ENCODE peak calls at places on chromosome 1, in nine cellular contexts. J is endothelial cell of umbilical vein, M is breast epithelium, W is NB4, N is body of pancreas, G is A549, S is tibial nerve, A is K562, K is heart left ventricle. F is an unnamed sample.

GRCh38 chr1:1118011-1118892 is 2.4 kb upstream of the C1orf159 start:
- DNase-seq in S (no peak), J (no peak), K (peak), G (no peak), M (no peak), W (no peak), A (no peak), N (no peak), F (no peak)

GRCh38 chr1:58988752-58989151 is 204.9 kb upstream of the JUN start:
- DNase-seq in S (no peak), W (no peak), M (no peak), A (no peak), J (no peak), G (no peak), N (no peak), K (no peak), F (no peak)

GRCh38 chr1:170537798-170538503 is 6.0 kb downstream of the GORAB start:
- DNase-seq in W (no peak), G (no peak), M (no peak), S (no peak), J (peak), N (peak), A (no peak), K (no peak), F (no peak)

GRCh38 chr1:46580140-46580903 is 23.7 kb downstream of the MKNK1 start:
- DNase-seq in M (no peak), A (peak), K (no peak), S (no peak), J (no peak), W (peak), N (peak), G (no peak), F (no peak)

GRCh38 chr1:45297604-45298356 is 28.9 kb upstream of the HPDL start:
- DNase-seq in N (no peak), A (no peak), W (no peak), G (no peak), K (no peak), S (no peak), J (no peak), M (no peak), F (peak)

GRCh38 chr1:41952208-41952607 is 33.5 kb upstream of the HIVEP3 start:
- DNase-seq in S (no peak), G (no peak), N (no peak), J (no peak), K (no peak), M (no peak), A (no peak), W (no peak), F (no peak)

GRCh38 chr1:1986451-1987141 is 17.0 kb downstream of the CFAP74 start:
- DNase-seq in J (no peak), S (no peak), W (no peak), A (no peak), K (no peak), M (no peak), G (no peak), N (no peak), F (no peak)

GRCh38 chr1:93585059-93585966 is 96.3 kb downstream of the BCAR3 start:
- DNase-seq in A (no peak), J (no peak), W (no peak), K (peak), N (peak), S (no peak), M (peak), G (no peak), F (no peak)

GRCh38 chr1:44408181-44409018 is 3.3 kb downstream of the RNF220 start:
- DNase-seq in N (no peak), W (no peak), M (no peak), S (no peak), G (no peak), J (no peak), A (no peak), K (no peak), F (peak)

GRCh38 chr1:174953657-174954435 is 45.9 kb upstream of the CACYBP start:
- DNase-seq in N (peak), M (no peak), J (no peak), S (no peak), A (no peak), W (no peak), K (no peak), G (no peak), F (no peak)

GRCh38 chr1:157626099-157626498 is 28.2 kb upstream of the FCRL4 start:
- DNase-seq in J (no peak), N (peak), S (no peak), A (peak), M (no peak), K (no peak), W (peak), G (no peak), F (peak)

GRCh38 chr1:207579436-207579799 is 65.5 kb upstream of the CR1L start:
- DNase-seq in S (peak), W (peak), J (peak), N (peak), M (no peak), G (peak), K (peak), A (peak), F (peak)

GRCh38 chr1:7121622-7121988 is 336.4 kb downstream of the CAMTA1 start:
- DNase-seq in G (no peak), A (no peak), S (no peak), M (peak), J (no peak), N (peak), W (no peak), K (peak), F (no peak)

GRCh38 chr1:118788372-118788955 is 199.7 kb downstream of the TBX15 start:
- DNase-seq in M (no peak), K (peak), S (no peak), G (no peak), W (no peak), J (no peak), A (no peak), N (no peak), F (no peak)

GRCh38 chr1:106677181-106677580 is 379.3 kb upstream of the PRMT6 start:
- DNase-seq in N (no peak), W (no peak), A (no peak), S (no peak), M (no peak), K (no peak), G (no peak), J (no peak), F (no peak)

GRCh38 chr1:59272507-59272906 is 24.4 kb upstream of the FGGY start:
- DNase-seq in M (no peak), A (no peak), K (no peak), G (no peak), S (no peak), J (peak), W (peak), N (no peak), F (no peak)

GRCh38 chr1:7044471-7044805 is 259.2 kb downstream of the CAMTA1 start:
- DNase-seq in J (no peak), M (no peak), A (no peak), G (no peak), W (no peak), K (no peak), N (no peak), S (no peak), F (no peak)

GRCh38 chr1:151846062-151846568 is 6.5 kb upstream of the C2CD4D start:
- DNase-seq in K (no peak), W (peak), G (peak), M (no peak), S (no peak), A (peak), N (peak), J (peak), F (no peak)

GRCh38 chr1:245765241-245766000 is 610.6 kb downstream of the KIF26B start:
- DNase-seq in W (no peak), A (no peak), J (peak), G (no peak), M (no peak), N (no peak), S (no peak), K (no peak), F (no peak)

GRCh38 chr1:24526940-24527542 is 24.4 kb downstream of the RCAN3 start:
- DNase-seq in W (peak), A (peak), S (peak), K (no peak), J (peak), G (peak), M (no peak), N (peak), F (no peak)

GRCh38 chr1:77888071-77888428 is 374 bp upstream of the NEXN start:
- DNase-seq in A (no peak), G (peak), J (no peak), M (no peak), S (peak), K (peak), N (peak), W (no peak), F (peak)

GRCh38 chr1:27307851-27308598 is 13.9 kb upstream of the TMEM222 start:
- DNase-seq in M (no peak), G (no peak), J (no peak), K (no peak), S (no peak), W (peak), N (no peak), A (no peak), F (no peak)

GRCh38 chr1:226001852-226002666 is 2.9 kb upstream of the SDE2 start:
- DNase-seq in S (peak), G (no peak), J (peak), K (peak), N (peak), M (peak), W (peak), A (peak), F (peak)

GRCh38 chr1:228938248-228938891 is 203.1 kb downstream of the RHOU start:
- DNase-seq in S (no peak), W (peak), K (peak), A (no peak), G (no peak), M (no peak), J (peak), N (peak), F (no peak)

GRCh38 chr1:205916541-205916940 is 26.7 kb downstream of the SLC26A9 start:
- DNase-seq in A (no peak), K (no peak), N (no peak), J (no peak), W (no peak), G (no peak), M (no peak), S (no peak), F (no peak)

GRCh38 chr1:19325368-19325957 is 13.3 kb downstream of the SLC66A1 start:
- DNase-seq in N (no peak), G (no peak), J (no peak), A (peak), S (no peak), W (no peak), K (no peak), M (no peak), F (peak)

GRCh38 chr1:64327119-64327518 is 123.7 kb downstream of the UBE2U start:
- DNase-seq in S (no peak), G (no peak), N (no peak), M (no peak), K (peak), W (no peak), J (no peak), A (no peak), F (no peak)

GRCh38 chr1:30725450-30726095 is 2.2 kb upstream of the MATN1 start:
- DNase-seq in K (no peak), G (no peak), N (no peak), J (no peak), W (no peak), A (no peak), M (no peak), S (no peak), F (no peak)

GRCh38 chr1:62070384-62071011 is 124.2 kb upstream of the L1TD1 start:
- DNase-seq in J (peak), S (peak), A (peak), G (peak), K (no peak), M (no peak), N (no peak), W (peak), F (peak)

GRCh38 chr1:165073402-165074007 is 283.0 kb downstream of the LMX1A start:
- DNase-seq in M (no peak), N (peak), W (peak), G (peak), K (no peak), A (no peak), S (no peak), J (peak), F (peak)

GRCh38 chr1:205977348-205978014 is 25.7 kb downstream of the RAB7B start:
- DNase-seq in G (peak), W (peak), K (peak), N (peak), M (peak), S (peak), A (peak), J (peak), F (peak)

DNA sequence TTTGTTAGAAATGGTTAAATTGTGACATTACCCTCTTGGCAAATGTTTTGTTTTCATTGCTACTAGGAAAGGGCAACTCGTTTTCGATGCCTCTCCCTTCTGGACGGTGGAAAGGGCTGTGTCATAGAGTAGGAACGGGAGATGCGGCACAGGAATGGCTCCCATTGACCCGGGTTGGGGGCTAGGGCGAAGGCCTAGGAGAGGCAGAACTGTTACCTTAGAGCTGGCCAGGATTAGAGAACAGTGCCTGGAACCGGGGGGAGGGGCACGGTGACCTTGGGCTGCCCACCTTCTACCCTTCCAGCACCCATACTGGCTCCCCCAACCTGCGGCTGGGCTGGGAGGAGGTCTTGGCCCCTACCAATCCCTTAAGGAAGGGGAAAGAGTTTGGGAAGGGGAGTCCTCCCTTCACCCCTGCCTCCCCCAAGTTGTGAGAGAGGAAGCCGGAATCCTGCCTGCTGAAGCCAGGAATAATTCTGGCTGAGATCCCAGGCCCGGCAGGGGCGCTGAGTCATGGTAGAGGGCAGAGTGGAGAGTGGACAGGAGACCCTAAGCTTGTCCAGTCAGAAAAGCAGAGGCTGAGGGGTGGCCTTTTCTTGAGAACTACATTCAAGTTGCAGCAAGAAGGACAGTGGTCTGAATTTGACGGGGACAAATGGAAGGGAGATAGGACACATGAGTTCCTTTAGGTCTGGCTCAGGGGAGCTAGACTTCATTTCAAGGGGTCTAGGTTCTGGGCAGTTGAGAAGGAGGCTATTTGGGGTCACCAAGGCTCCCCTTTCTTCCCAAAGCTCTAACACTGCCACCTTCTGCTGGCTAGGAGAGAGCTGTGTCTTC is 8.2 kb downstream of the LMNA start:
- DNase-seq in G (no peak), N (peak), W (no peak), K (peak), M (peak), A (peak), J (peak), S (peak), F (no peak)
- TF ChIP-seq POLR2A in G (no peak), N (no peak), W (no peak), K (no peak), M (peak), A (peak), J (peak), S (no peak), F (no peak)

GRCh38 chr1:12145616-12146342 is 21.0 kb upstream of the TNFRSF1B start:
- DNase-seq in K (no peak), A (no peak), G (no peak), J (no peak), M (no peak), S (no peak), W (no peak), N (no peak), F (no peak)

GRCh38 chr1:12144969-12145368 is 21.8 kb upstream of the TNFRSF1B start:
- DNase-seq in G (no peak), M (no peak), K (no peak), N (no peak), A (no peak), J (no peak), W (no peak), S (no peak), F (no peak)

GRCh38 chr1:12148160-12148957 is 18.4 kb upstream of the TNFRSF1B start:
- DNase-seq in J (no peak), G (no peak), W (peak), A (peak), K (no peak), M (no peak), S (no peak), N (no peak), F (no peak)

GRCh38 chr1:12147116-12147753 is 19.6 kb upstream of the TNFRSF1B start:
- DNase-seq in N (no peak), S (no peak), K (no peak), A (no peak), M (no peak), G (no peak), W (no peak), J (peak), F (no peak)

GRCh38 chr1:12146343-12147112 is 20.3 kb upstream of the TNFRSF1B start:
- DNase-seq in W (no peak), J (no peak), A (no peak), G (no peak), K (no peak), S (no peak), M (no peak), N (no peak), F (no peak)
- TF ChIP-seq POLR2A in W (no peak), J (no peak), A (no peak), G (no peak), K (no peak), S (no peak), M (no peak), N (no peak), F (no peak)

DNA sequence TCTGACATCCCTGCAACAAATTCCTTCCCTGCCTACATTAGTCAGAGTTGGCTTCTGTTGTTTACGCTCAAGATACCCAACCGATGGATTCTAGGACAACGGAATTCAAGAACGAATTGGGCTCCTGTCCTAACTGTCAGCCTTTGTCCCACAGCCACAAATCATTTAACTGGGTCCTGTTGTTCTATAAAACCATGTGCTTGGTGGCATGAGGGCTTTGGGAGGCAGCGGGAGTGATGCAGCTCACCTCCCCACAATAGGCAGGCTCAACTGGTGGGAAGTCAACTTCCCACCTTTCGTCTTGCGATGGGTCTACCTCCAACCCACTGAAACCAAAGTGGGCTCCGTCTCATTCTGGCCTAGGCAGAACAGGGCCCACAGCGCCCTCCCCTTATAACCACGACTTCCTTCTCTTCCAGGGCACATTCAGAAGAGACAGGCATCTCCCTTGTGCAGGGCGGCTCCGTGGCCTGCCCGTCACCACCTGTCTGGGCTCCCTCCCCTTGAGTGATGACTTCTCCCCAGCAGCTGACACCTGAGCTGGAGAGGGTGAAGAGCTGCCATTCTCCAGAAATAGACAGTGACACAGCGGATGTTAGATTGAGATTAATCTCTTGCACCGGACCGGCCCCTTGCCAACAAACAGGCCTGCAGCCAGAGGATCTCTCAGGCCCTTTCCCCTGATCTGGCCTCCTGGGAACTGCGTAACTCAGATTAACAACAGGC is 26.5 kb downstream of the LRRC38 start:
- DNase-seq in S (no peak), A (no peak), W (no peak), M (no peak), N (no peak), K (peak), J (no peak), G (no peak), F (no peak)
- TF ChIP-seq POLR2A in S (no peak), A (no peak), W (no peak), M (no peak), N (no peak), K (no peak), J (no peak), G (no peak), F (no peak)

GRCh38 chr1:161305872-161306519 is 3.8 kb downstream of the MPZ start:
- DNase-seq in K (peak), A (peak), M (peak), S (peak), J (peak), G (no peak), N (peak), W (peak), F (peak)
- TF ChIP-seq POLR2A in K (no peak), A (peak), M (no peak), S (peak), J (peak), G (no peak), N (peak), W (peak), F (peak)

GRCh38 chr1:52056937-52057231 is 789 bp downstream of the BTF3L4 start:
- DNase-seq in N (no peak), K (no peak), W (no peak), S (no peak), J (no peak), G (no peak), A (no peak), M (no peak), F (no peak)
- TF ChIP-seq POLR2A in N (no peak), K (no peak), W (no peak), S (no peak), J (no peak), G (no peak), A (no peak), M (no peak), F (no peak)

GRCh38 chr1:236524142-236524891 is 535 bp downstream of the LGALS8 start:
- DNase-seq in G (peak), J (peak), N (peak), S (peak), K (peak), M (peak), W (peak), A (peak), F (peak)
- TF ChIP-seq POLR2A in G (no peak), J (peak), N (peak), S (no peak), K (no peak), M (no peak), W (no peak), A (peak), F (peak)

DNA sequence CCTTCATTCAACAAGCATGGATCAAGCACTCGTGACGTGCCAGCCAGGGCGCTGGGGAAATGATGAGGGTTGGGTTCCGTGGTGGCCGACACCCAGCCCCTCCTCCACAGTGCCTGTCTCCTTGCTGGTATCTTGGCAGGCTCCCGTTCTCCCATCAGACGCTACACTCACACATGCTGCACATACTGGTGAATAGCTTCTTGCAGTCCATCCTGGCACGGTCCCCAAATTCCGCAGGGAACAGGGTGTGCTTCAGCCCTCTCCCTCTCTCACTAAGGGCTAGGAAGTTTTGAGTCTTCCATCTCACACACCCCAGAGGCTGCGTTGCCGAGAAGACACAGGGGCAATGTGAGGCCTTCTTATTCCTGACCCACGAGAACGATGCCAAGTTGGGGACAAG is 10.1 kb upstream of the MEF2D start:
- DNase-seq in M (peak), S (peak), G (no peak), A (no peak), J (no peak), W (no peak), K (peak), N (peak), F (no peak)
- TF ChIP-seq POLR2A in M (no peak), S (peak), G (no peak), A (no peak), J (no peak), W (no peak), K (no peak), N (no peak), F (no peak)

F was measured in erythroblast.